ENCODE peak calls at places on chromosomes 1 and 21, in four cellular contexts. O is keratinocyte, G is IMR-90, E is fibroblast of lung. Y is an unnamed sample.

GRCh38 chr1:220922951-220923350 is 43.7 kb downstream of the HLX start:
- DNase-seq in E (no peak), O (no peak), G (no peak), Y (no peak)

GRCh38 chr21:45087022-45087823 is 12.8 kb downstream of the ADARB1 start:
- DNase-seq in G (peak; percentile 44), E (peak; percentile 50), O (no peak), Y (no peak)

GRCh38 chr1:203306970-203307541 is 1.7 kb downstream of the BTG2 start:
- DNase-seq in G (no peak), E (no peak), O (no peak), Y (no peak)

GRCh38 chr1:33931115-33931475 is 67.2 kb downstream of the HMGB4 start:
- DNase-seq in G (no peak), E (no peak), O (no peak), Y (no peak)

GRCh38 chr1:29829448-29830344 is 593.4 kb downstream of the PTPRU start:
- DNase-seq in G (no peak), O (no peak), E (no peak), Y (no peak)

GRCh38 chr1:77271851-77272250 is 10.0 kb upstream of the AK5 start:
- DNase-seq in E (peak; percentile 74), G (peak; percentile 76), O (no peak), Y (no peak)

GRCh38 chr1:100730130-100730529 is 10.6 kb downstream of the VCAM1 start:
- DNase-seq in G (peak; percentile 22), E (no peak), O (no peak), Y (no peak)

GRCh38 chr1:206803221-206803730 is 31.0 kb upstream of the IL10 start:
- DNase-seq in O (no peak), E (no peak), G (no peak), Y (no peak)

GRCh38 chr1:187985145-187985896 is 1156.6 kb downstream of the PLA2G4A start:
- DNase-seq in E (no peak), O (no peak), G (no peak), Y (no peak)

GRCh38 chr1:62989497-62989896 is 205.6 kb downstream of the ATG4C start:
- DNase-seq in G (no peak), O (no peak), E (no peak), Y (no peak)

GRCh38 chr1:27605300-27605766 is 1.4 kb upstream of the AHDC1 start:
- DNase-seq in O (no peak), G (no peak), E (no peak), Y (no peak)

GRCh38 chr1:1330366-1331067 is 563 bp upstream of the TAS1R3 start:
- DNase-seq in O (no peak), G (no peak), E (no peak), Y (no peak)

GRCh38 chr1:240732390-240732789 is 120.4 kb upstream of the GREM2 start:
- DNase-seq in G (peak; percentile 79), E (peak; percentile 77), O (no peak), Y (peak; percentile 47)

GRCh38 chr1:41695118-41695517 is 210.6 kb upstream of the EDN2 start:
- DNase-seq in O (no peak), G (no peak), E (no peak), Y (no peak)

GRCh38 chr1:92817986-92818764 is 13.7 kb upstream of the RPL5 start:
- DNase-seq in O (no peak), G (no peak), E (peak; percentile 62), Y (no peak)

GRCh38 chr1:37901191-37901892 is 42.0 kb upstream of the MTF1 start:
- DNase-seq in E (no peak), O (no peak), G (no peak), Y (no peak)

GRCh38 chr21:38775733-38776132 is 30.0 kb upstream of the ETS2 start:
- DNase-seq in G (no peak), O (no peak), E (no peak), Y (no peak)

GRCh38 chr21:44579056-44579832 is 1.2 kb downstream of the KRTAP10-5 start:
- DNase-seq in G (no peak), E (no peak), O (no peak), Y (no peak)

GRCh38 chr1:33119532-33120217 is 38.7 kb downstream of the AZIN2 start:
- DNase-seq in E (peak; percentile 19), O (no peak), G (peak; percentile 46), Y (no peak)

GRCh38 chr1:26787381-26787705 is 407 bp upstream of the PIGV start:
- DNase-seq in G (peak; percentile 53), E (no peak), O (no peak), Y (no peak)

GRCh38 chr1:104855550-104855949 is 1105.9 kb downstream of the AMY1C start:
- DNase-seq in O (no peak), E (no peak), G (no peak), Y (no peak)

GRCh38 chr1:104853276-104853675 is 1103.6 kb downstream of the AMY1C start:
- DNase-seq in E (no peak), O (no peak), G (no peak), Y (no peak)

GRCh38 chr1:104856091-104856490 is 1106.4 kb downstream of the AMY1C start:
- DNase-seq in E (no peak), G (no peak), O (no peak), Y (no peak)

GRCh38 chr1:104852151-104852550 is 1102.5 kb downstream of the AMY1C start:
- DNase-seq in G (no peak), O (no peak), E (no peak), Y (no peak)

GRCh38 chr1:104856518-104856917 is 1106.8 kb downstream of the AMY1C start:
- DNase-seq in G (no peak), O (no peak), E (no peak), Y (no peak)
- H3K9me3 ChIP-seq in G (peaks cover 18% of the 10 kb centered on the region), O (peaks cover 5% of the 10 kb centered on the region), E (no peaks in the 10 kb centered on the region), Y (no peaks in the 10 kb centered on the region)

DNA sequence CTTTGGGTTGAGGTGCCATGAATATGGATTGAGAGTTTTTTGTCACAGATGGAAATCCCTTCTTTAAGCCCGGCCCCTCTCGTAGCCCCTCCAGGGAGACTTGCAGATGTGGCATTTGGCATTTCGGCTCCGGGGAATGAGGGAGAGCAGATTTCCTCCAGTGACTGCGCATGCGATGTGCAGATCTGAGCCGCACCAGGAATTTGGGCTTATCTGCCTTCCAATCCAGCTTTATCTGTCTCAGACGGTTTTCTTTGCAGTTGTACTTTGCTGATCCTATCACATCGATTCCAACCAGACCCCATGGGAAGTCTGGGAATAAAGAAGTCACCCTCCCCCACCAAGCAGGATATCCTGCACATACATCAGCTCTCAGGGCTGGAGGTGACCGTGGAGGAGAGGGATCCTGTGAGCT is 11.7 kb downstream of the KIF26B start:
- DNase-seq in G (peak; percentile 17), E (peak; percentile 26), O (no peak), Y (no peak)
- H3K9ac ChIP-seq in G (peak overlapping the region; percentile 64), E (no peak overlapping the region), O (no peak overlapping the region), Y (no peak overlapping the region)

DNA sequence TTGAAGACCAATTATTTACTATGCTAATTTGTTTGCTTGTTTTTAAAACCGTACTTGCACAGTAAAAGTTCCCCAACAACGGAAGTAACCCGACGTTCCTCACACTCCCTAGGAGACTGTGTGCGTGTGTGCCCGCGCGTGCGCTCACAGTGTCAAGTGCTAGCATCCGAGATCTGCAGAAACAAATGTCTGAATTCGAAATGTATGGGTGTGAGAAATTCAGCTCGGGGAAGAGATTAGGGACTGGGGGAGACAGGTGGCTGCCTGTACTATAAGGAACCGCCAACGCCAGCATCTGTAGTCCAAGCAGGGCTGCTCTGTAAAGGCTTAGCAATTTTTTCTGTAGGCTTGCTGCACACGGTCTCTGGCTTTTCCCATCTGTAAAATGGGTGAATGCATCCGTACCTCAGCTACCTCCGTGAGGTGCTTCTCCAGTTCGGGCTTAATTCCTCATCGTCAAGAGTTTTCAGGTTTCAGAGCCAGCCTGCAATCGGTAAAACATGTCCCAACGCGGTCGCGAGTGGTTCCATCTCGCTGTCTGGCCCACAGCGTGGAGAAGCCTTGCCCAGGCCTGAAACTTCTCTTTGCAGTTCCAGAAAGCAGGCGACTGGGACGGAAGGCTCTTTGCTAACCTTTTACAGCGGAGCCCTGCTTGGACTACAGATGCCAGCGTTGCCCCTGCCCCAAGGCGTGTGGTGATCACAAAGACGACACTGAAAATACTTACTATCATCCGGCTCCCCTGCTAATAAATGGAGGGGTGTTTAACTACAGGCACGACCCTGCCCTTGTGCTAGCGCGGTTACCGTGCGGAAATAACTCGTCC is 1.2 kb upstream of the OLIG2 start:
- DNase-seq in G (no peak), E (no peak), O (no peak), Y (no peak)
- H3K9me3 ChIP-seq in G (peaks cover 10% of the 10 kb centered on the region), E (no peaks in the 10 kb centered on the region), O (no peaks in the 10 kb centered on the region), Y (no peaks in the 10 kb centered on the region)

GRCh38 chr1:191528275-191528674 is 630.0 kb upstream of the RGS18 start:
- DNase-seq in E (no peak), O (no peak), G (no peak), Y (no peak)
- H3K9ac ChIP-seq in E (no peak overlapping the region), O (no peak overlapping the region), G (no peak overlapping the region), Y (no peak overlapping the region)